ENCODE peak calls at places on chromosomes 16 and 17, in five cellular contexts. W, Q, S, P and E are unnamed samples.
A peak's percentile ranks its signal among the peaks of the same experiment; 100 is the strongest.

GRCh38 chr16:1137604-1138003 is 15.3 kb upstream of the CACNA1H start:
- DNase-seq in W (no peak), Q (no peak), S (no peak), P (peak; percentile 92), E (no peak)

GRCh38 chr17:49676276-49676868 is 1.5 kb downstream of the SPOP start:
- DNase-seq in W (no peak), Q (no peak), S (no peak), P (peak; percentile 4), E (no peak)

GRCh38 chr17:10067446-10068143 is 130.8 kb downstream of the GAS7 start:
- DNase-seq in W (no peak), Q (no peak), S (no peak), P (no peak), E (no peak)

GRCh38 chr17:11909348-11909747 is 87.9 kb downstream of the ZNF18 start:
- DNase-seq in W (no peak), Q (no peak), S (no peak), P (peak; percentile 37), E (no peak)

GRCh38 chr17:58414596-58414997 is 2.7 kb downstream of the RNF43 start:
- DNase-seq in W (no peak), Q (no peak), S (no peak), P (peak; percentile 30), E (no peak)

GRCh38 chr17:77327566-77328463 is 187.0 kb downstream of the SEC14L1 start:
- DNase-seq in W (peak; percentile 42), Q (no peak), S (no peak), P (peak; percentile 3), E (no peak)

GRCh38 chr17:74924250-74924948 is at the start of gene OTOP2:
- DNase-seq in W (no peak), Q (no peak), S (no peak), P (no peak), E (no peak)

GRCh38 chr17:48100591-48101011 is 677 bp downstream of the CBX1 start:
- DNase-seq in W (peak; percentile 56), Q (peak; percentile 13), S (peak; percentile 34), P (peak; percentile 56), E (peak; percentile 46)

GRCh38 chr16:70737377-70738082 is 51.7 kb upstream of the MTSS2 start:
- DNase-seq in W (peak; percentile 80), Q (peak; percentile 97), S (peak; percentile 93), P (peak; percentile 14), E (peak; percentile 98)

GRCh38 chr17:81302324-81302723 is 7.2 kb upstream of the SLC38A10 start:
- DNase-seq in W (no peak), Q (no peak), S (no peak), P (no peak), E (no peak)

GRCh38 chr17:1829189-1829578 is 518 bp downstream of the SMYD4 start:
- DNase-seq in W (no peak), Q (no peak), S (peak; percentile 13), P (peak; percentile 27), E (peak; percentile 6)

GRCh38 chr16:85436636-85437160 is 176.4 kb upstream of the GSE1 start:
- DNase-seq in W (no peak), Q (no peak), S (peak; percentile 31), P (no peak), E (peak; percentile 34)

GRCh38 chr16:68642436-68643064 is 2.6 kb upstream of the CDH3 start:
- DNase-seq in W (peak; percentile 47), Q (no peak), S (no peak), P (no peak), E (peak; percentile 37)

GRCh38 chr17:44785921-44786320 is 27.1 kb downstream of the ADAM11 start:
- DNase-seq in W (no peak), Q (no peak), S (no peak), P (no peak), E (no peak)

GRCh38 chr17:31529841-31530251 is 138.4 kb downstream of the RAB11FIP4 start:
- DNase-seq in W (no peak), Q (no peak), S (no peak), P (no peak), E (no peak)

GRCh38 chr16:53773150-53773846 is 69.3 kb downstream of the FTO start:
- DNase-seq in W (peak; percentile 45), Q (peak; percentile 33), S (peak; percentile 69), P (peak; percentile 67), E (peak; percentile 84)

GRCh38 chr17:42407289-42407836 is 15.7 kb downstream of the CAVIN1 start:
- DNase-seq in W (peak; percentile 84), Q (no peak), S (peak; percentile 63), P (peak; percentile 52), E (peak; percentile 85)

GRCh38 chr16:13110124-13110796 is 208.9 kb downstream of the SHISA9 start:
- DNase-seq in W (no peak), Q (no peak), S (peak; percentile 25), P (no peak), E (peak; percentile 79)

GRCh38 chr17:78122221-78122990 is 6.1 kb downstream of the TMC6 start:
- DNase-seq in W (no peak), Q (no peak), S (no peak), P (no peak), E (no peak)

GRCh38 chr17:3012926-3013581 is 50.4 kb downstream of the OR1D5 start:
- DNase-seq in W (no peak), Q (no peak), S (peak; percentile 85), P (peak; percentile 70), E (peak; percentile 81)

GRCh38 chr17:41614098-41614497 is 1.5 kb upstream of the KRT16 start:
- DNase-seq in W (no peak), Q (no peak), S (no peak), P (no peak), E (no peak)

GRCh38 chr17:40303009-40303657 is 5.8 kb upstream of the RARA start:
- DNase-seq in W (peak; percentile 71), Q (peak; percentile 57), S (peak; percentile 65), P (peak; percentile 59), E (peak; percentile 72)

GRCh38 chr17:35578929-35579448 is 618 bp upstream of the PEX12 start:
- DNase-seq in W (no peak), Q (no peak), S (no peak), P (no peak), E (no peak)

GRCh38 chr17:72538921-72539352 is 418.1 kb downstream of the SOX9 start:
- DNase-seq in W (no peak), Q (no peak), S (no peak), P (no peak), E (no peak)

GRCh38 chr16:48963306-48963705 is 318.3 kb downstream of the CBLN1 start:
- DNase-seq in W (no peak), Q (no peak), S (peak; percentile 80), P (peak; percentile 64), E (peak; percentile 69)

GRCh38 chr16:58733671-58734458 is at the start of gene GOT2:
- DNase-seq in W (peak; percentile 87), Q (peak; percentile 41), S (peak; percentile 90), P (peak; percentile 90), E (peak; percentile 83)

GRCh38 chr16:30004424-30004776 is 6.4 kb downstream of the DOC2A start:
- DNase-seq in W (no peak), Q (no peak), S (no peak), P (no peak), E (no peak)

GRCh38 chr17:39351508-39351907 is 49.9 kb downstream of the FBXL20 start:
- DNase-seq in W (no peak), Q (no peak), S (no peak), P (no peak), E (no peak)

GRCh38 chr16:80375513-80375912 is 165.3 kb upstream of the DYNLRB2 start:
- DNase-seq in W (no peak), Q (no peak), S (no peak), P (no peak), E (no peak)

GRCh38 chr17:73657473-73658116 is 13.3 kb upstream of the SDK2 start:
- DNase-seq in W (no peak), Q (no peak), S (peak; percentile 48), P (peak; percentile 66), E (no peak)

GRCh38 chr17:80909635-80910034 is 82.0 kb upstream of the CHMP6 start:
- DNase-seq in W (no peak), Q (no peak), S (no peak), P (no peak), E (no peak)

GRCh38 chr16:12084436-12084835 is 107.9 kb downstream of the SNX29 start:
- DNase-seq in W (peak; percentile 12), Q (no peak), S (no peak), P (no peak), E (no peak)

GRCh38 chr16:87321336-87322107 is 4.3 kb upstream of the C16orf95 start:
- DNase-seq in W (no peak), Q (no peak), S (no peak), P (no peak), E (no peak)

GRCh38 chr16:80804061-80804450 is 342 bp downstream of the CDYL2 start:
- DNase-seq in W (peak; percentile 60), Q (peak; percentile 30), S (peak; percentile 52), P (peak; percentile 57), E (peak; percentile 81)

GRCh38 chr17:44362056-44362355 is 1.6 kb downstream of the FAM171A2 start:
- DNase-seq in W (no peak), Q (no peak), S (no peak), P (no peak), E (no peak)